ENCODE peak calls at places on chromosomes 2 and 18, in four cellular contexts. One of them, this sample, is unnamed.

GRCh38 chr2:120167272-120167671 is 55.9 kb downstream of the TMEM185B start:
- DNase-seq in GM12878: no peak
- DNase-seq in K562: no peak
- DNase-seq in SK-N-SH: no peak
- DNase-seq in this sample: no peak

GRCh38 chr2:171575606-171576005 is 53.3 kb downstream of the CYBRD1 start:
- DNase-seq in K562: no peak
- DNase-seq in GM12878: no peak
- DNase-seq in SK-N-SH: no peak
- DNase-seq in this sample: no peak

GRCh38 chr2:121596221-121597080 is 52.8 kb downstream of the CLASP1 start:
- DNase-seq in K562: peak
- DNase-seq in SK-N-SH: peak
- DNase-seq in GM12878: peak
- DNase-seq in this sample: peak

GRCh38 chr18:46152808-46153617 is 48.8 kb downstream of the HAUS1 start:
- DNase-seq in GM12878: no peak
- DNase-seq in K562: peak
- DNase-seq in SK-N-SH: peak
- DNase-seq in this sample: no peak

GRCh38 chr2:66897181-66897580 is 462.3 kb downstream of the MEIS1 start:
- DNase-seq in GM12878: no peak
- DNase-seq in K562: no peak
- DNase-seq in SK-N-SH: no peak
- DNase-seq in this sample: no peak

GRCh38 chr2:206051912-206052311 is 34.1 kb downstream of the INO80D start:
- DNase-seq in SK-N-SH: no peak
- DNase-seq in K562: no peak
- DNase-seq in GM12878: no peak
- DNase-seq in this sample: no peak

GRCh38 chr2:1553671-1554295 is 140.5 kb downstream of the TPO start:
- DNase-seq in K562: no peak
- DNase-seq in SK-N-SH: no peak
- DNase-seq in GM12878: no peak
- DNase-seq in this sample: no peak

GRCh38 chr2:237459741-237460174 is 27.3 kb upstream of the MLPH start:
- DNase-seq in GM12878: no peak
- DNase-seq in K562: no peak
- DNase-seq in SK-N-SH: no peak
- DNase-seq in this sample: no peak

GRCh38 chr2:20877944-20878343 is 55.0 kb upstream of the LDAH start:
- DNase-seq in GM12878: no peak
- DNase-seq in K562: no peak
- DNase-seq in SK-N-SH: no peak
- DNase-seq in this sample: no peak

GRCh38 chr2:156396126-156396525 is 40.1 kb upstream of the GPD2 start:
- DNase-seq in SK-N-SH: no peak
- DNase-seq in K562: no peak
- DNase-seq in GM12878: peak
- DNase-seq in this sample: no peak

GRCh38 chr2:85179541-85179940 is 46.3 kb downstream of the TCF7L1 start:
- DNase-seq in K562: no peak
- DNase-seq in SK-N-SH: no peak
- DNase-seq in GM12878: no peak
- DNase-seq in this sample: no peak

GRCh38 chr2:65278450-65279030 is 50.9 kb downstream of the ACTR2 start:
- DNase-seq in GM12878: no peak
- DNase-seq in SK-N-SH: no peak
- DNase-seq in K562: peak
- DNase-seq in this sample: no peak

GRCh38 chr2:43123056-43123455 is 103.3 kb downstream of the ZFP36L2 start:
- DNase-seq in SK-N-SH: no peak
- DNase-seq in GM12878: no peak
- DNase-seq in K562: no peak
- DNase-seq in this sample: no peak

GRCh38 chr2:166375205-166375735 is 474 bp downstream of the SCN9A start:
- DNase-seq in GM12878: no peak
- DNase-seq in K562: no peak
- DNase-seq in SK-N-SH: peak
- DNase-seq in this sample: no peak

GRCh38 chr2:73279852-73280251 is 4.4 kb downstream of the FBXO41 start:
- DNase-seq in K562: no peak
- DNase-seq in GM12878: no peak
- DNase-seq in SK-N-SH: no peak
- DNase-seq in this sample: no peak

GRCh38 chr2:168311265-168311925 is 64.0 kb upstream of the STK39 start:
- DNase-seq in GM12878: no peak
- DNase-seq in SK-N-SH: no peak
- DNase-seq in K562: no peak
- DNase-seq in this sample: no peak

GRCh38 chr2:130825231-130825971 is 11.3 kb upstream of the ARHGEF4 start:
- DNase-seq in SK-N-SH: no peak
- DNase-seq in K562: no peak
- DNase-seq in GM12878: no peak
- DNase-seq in this sample: no peak

GRCh38 chr2:197171582-197171981 is 139.0 kb downstream of the ANKRD44 start:
- DNase-seq in GM12878: no peak
- DNase-seq in SK-N-SH: no peak
- DNase-seq in K562: no peak
- DNase-seq in this sample: no peak
- TF ChIP-seq TAF1 in GM12878: no peak
- TF ChIP-seq TAF1 in SK-N-SH: no peak
- TF ChIP-seq TAF1 in K562: no peak
- TF ChIP-seq TAF1 in this sample: no peak

GRCh38 chr2:102480796-102481195 is 7.8 kb downstream of the SLC9A4 start:
- DNase-seq in SK-N-SH: no peak
- DNase-seq in K562: no peak
- DNase-seq in GM12878: no peak
- DNase-seq in this sample: no peak

GRCh38 chr2:102485151-102485769 is 12.2 kb downstream of the SLC9A4 start:
- DNase-seq in GM12878: no peak
- DNase-seq in SK-N-SH: no peak
- DNase-seq in K562: no peak
- DNase-seq in this sample: no peak

GRCh38 chr2:102484310-102485061 is 11.5 kb downstream of the SLC9A4 start:
- DNase-seq in SK-N-SH: no peak
- DNase-seq in GM12878: no peak
- DNase-seq in K562: no peak
- DNase-seq in this sample: no peak

GRCh38 chr2:102481931-102482330 is 8.9 kb downstream of the SLC9A4 start:
- DNase-seq in K562: no peak
- DNase-seq in GM12878: no peak
- DNase-seq in SK-N-SH: no peak
- DNase-seq in this sample: no peak

GRCh38 chr2:102483086-102483485 is 10.1 kb downstream of the SLC9A4 start:
- DNase-seq in GM12878: no peak
- DNase-seq in SK-N-SH: no peak
- DNase-seq in K562: no peak
- DNase-seq in this sample: no peak
- TF ChIP-seq TAF1 in GM12878: no peak
- TF ChIP-seq TAF1 in SK-N-SH: no peak
- TF ChIP-seq TAF1 in K562: no peak
- TF ChIP-seq TAF1 in this sample: no peak

DNA sequence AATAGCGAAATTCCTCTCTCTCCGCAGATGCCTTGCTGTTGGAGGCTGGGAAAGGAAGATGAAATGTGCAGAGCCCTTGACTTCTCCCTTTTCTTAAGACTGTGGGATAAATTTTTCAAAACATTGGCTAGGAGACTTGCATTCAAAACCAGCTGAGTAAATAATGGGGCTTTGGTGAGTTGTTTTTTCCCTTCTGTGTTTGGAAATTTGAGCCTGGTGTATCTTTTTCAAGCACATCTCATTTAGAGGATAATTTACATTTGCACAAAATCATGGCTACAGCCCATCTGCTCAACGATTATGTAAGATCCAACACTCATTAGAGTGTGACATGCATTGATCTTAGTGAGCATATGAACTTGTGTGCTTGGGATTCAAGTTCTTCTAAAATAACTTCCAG is 112.1 kb upstream of the ATP8B1 start:
- DNase-seq in SK-N-SH: no peak
- DNase-seq in K562: no peak
- DNase-seq in GM12878: no peak
- DNase-seq in this sample: no peak
- TF ChIP-seq TAF1 in SK-N-SH: no peak
- TF ChIP-seq TAF1 in K562: no peak
- TF ChIP-seq TAF1 in GM12878: no peak
- TF ChIP-seq TAF1 in this sample: no peak

DNA sequence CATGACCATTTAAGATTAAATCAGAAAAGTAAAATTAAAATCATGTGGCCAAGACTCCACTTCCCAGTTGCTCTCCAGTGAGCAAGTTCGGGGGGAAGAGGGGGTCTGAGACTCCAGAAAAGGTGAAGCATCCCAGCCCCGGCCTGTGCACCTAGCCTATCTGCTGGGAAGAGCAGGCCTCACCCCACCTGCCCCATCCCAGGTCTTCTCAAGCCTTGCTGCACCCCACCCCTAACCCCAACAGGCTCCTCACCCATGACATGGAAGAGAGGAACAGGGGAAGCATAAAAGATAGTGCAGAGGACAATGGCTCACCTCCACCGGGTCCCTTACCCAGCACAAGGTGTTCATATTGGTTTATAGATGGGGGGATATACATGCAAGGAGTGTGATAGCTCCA is 14.6 kb downstream of the CIB4 start:
- DNase-seq in GM12878: no peak
- DNase-seq in SK-N-SH: no peak
- DNase-seq in K562: no peak
- DNase-seq in this sample: no peak
- TF ChIP-seq TAF1 in GM12878: no peak
- TF ChIP-seq TAF1 in SK-N-SH: no peak
- TF ChIP-seq TAF1 in K562: no peak
- TF ChIP-seq TAF1 in this sample: no peak

This sample was measured in GM12891.